ENCODE peak calls at places on chromosomes 4 and X, in ten cellular contexts. J is mucosa of descending colon, N is uterus, C is A549, F is upper lobe of left lung, D is left lung, A is stomach, O is breast epithelium, I is endodermal cell, L is heart left ventricle. G is an unnamed sample.

GRCh38 chrX:134177527-134177926 is 59.5 kb upstream of the CCDC160 start:
- DNase-seq in C (no peak), N (no peak), A (no peak), L (no peak), D (no peak), O (no peak), I (no peak), J (no peak), F (no peak), G (no peak)

GRCh38 chr4:51870441-51871188 is 27.7 kb downstream of the DCUN1D4 start:
- DNase-seq in I (no peak), A (no peak), F (no peak), L (no peak), J (no peak), N (no peak), D (no peak), C (no peak), O (no peak), G (no peak)

GRCh38 chr4:28702571-28702970 is 1841.9 kb downstream of the STIM2 start:
- DNase-seq in A (no peak), F (no peak), I (no peak), L (no peak), N (no peak), C (no peak), D (no peak), O (no peak), J (no peak), G (no peak)

GRCh38 chr4:107133965-107134364 is 97.9 kb upstream of the DKK2 start:
- DNase-seq in F (no peak), A (no peak), O (no peak), I (no peak), C (no peak), N (no peak), D (no peak), L (no peak), J (no peak), G (no peak)

GRCh38 chr4:144611850-144612249 is 34.1 kb upstream of the HHIP start:
- DNase-seq in O (no peak), D (no peak), F (no peak), A (no peak), I (peak; percentile 80), L (no peak), J (peak; percentile 10), N (no peak), C (peak; percentile 6), G (no peak)

GRCh38 chrX:119870626-119871131 is 854 bp downstream of the RNF113A start:
- DNase-seq in D (no peak), F (peak; percentile 47), J (peak; percentile 35), N (no peak), C (no peak), O (no peak), I (peak; percentile 55), L (no peak), A (no peak), G (no peak)

GRCh38 chrX:39367429-39367828 is 566.2 kb downstream of the MID1IP1 start:
- DNase-seq in F (no peak), I (no peak), A (no peak), N (no peak), C (no peak), J (peak; percentile 31), L (no peak), O (no peak), D (no peak), G (no peak)

GRCh38 chrX:43940811-43941210 is 32.4 kb downstream of the NDP start:
- DNase-seq in J (no peak), D (no peak), N (no peak), L (no peak), C (no peak), I (no peak), A (no peak), O (no peak), F (no peak), G (no peak)

DNA sequence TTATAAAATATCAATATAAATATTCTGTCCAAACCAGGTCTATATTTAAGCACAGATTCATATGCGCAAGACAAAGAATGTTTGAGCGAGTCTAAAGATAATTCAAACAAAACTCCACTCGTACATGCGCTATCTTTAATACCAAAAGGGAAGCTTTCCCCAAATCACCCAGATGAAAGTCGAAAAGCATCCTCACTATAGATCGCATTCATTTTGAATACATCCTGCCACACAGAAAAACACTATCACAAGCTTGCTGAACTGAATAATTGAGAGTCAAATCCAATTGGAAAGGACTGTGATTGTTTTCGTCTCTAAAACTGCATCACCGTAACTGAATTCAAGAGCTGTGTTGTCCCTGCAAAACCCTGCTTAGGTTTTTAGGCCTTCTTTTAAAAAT is 685 bp downstream of the TASL start:
- DNase-seq in L (no peak), N (no peak), J (no peak), A (no peak), F (no peak), I (no peak), C (no peak), D (no peak), O (no peak), G (no peak)
- H3K4me3 ChIP-seq in L (peak overlapping the region; percentile 31), N (no peak overlapping the region), J (no peak overlapping the region), A (no peak overlapping the region), F (peak overlapping the region; percentile 8), I (no peak overlapping the region), C (no peak overlapping the region), D (peak overlapping the region; percentile 27), O (no peak overlapping the region), G (no peak overlapping the region)

DNA sequence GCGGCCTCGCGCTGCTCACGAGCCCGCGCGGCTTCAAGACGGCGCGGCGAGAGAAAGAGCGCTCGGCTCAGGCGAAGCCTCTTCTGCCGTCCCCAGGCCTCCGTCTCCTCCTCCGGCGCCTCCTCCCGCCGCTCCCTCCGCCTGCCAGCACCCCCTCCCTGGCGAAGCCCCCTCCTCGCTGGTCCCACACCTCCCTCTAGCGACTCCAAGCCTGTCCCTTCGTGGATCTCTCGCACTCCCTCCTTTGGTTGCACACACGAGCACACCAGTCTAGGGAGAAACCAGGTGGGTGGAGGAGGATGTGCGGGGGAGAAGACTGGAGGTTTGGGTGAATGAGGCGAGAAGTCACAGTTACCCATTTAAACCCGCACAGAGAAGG is at the start of gene CAMK2D:
- DNase-seq in N (peak; percentile 89), I (peak; percentile 88), L (peak; percentile 92), D (peak; percentile 92), A (peak; percentile 86), O (peak; percentile 70), F (peak; percentile 91), J (peak; percentile 89), C (peak; percentile 62), G (peak; percentile 89)
- TF ChIP-seq CTCF in N (peak; percentile 72), I (peak; percentile 54), L (peak; percentile 41), D (no peak), A (peak; percentile 54), O (no peak), F (peak; percentile 55), J (peak; percentile 24), C (peak; percentile 72), G (peak; percentile 64)

GRCh38 chr4:141849367-141849766 is 213.0 kb downstream of the IL15 start:
- DNase-seq in N (no peak), A (no peak), F (no peak), D (no peak), C (no peak), L (no peak), O (no peak), J (no peak), I (no peak), G (no peak)

GRCh38 chr4:141853091-141853734 is 216.8 kb downstream of the IL15 start:
- DNase-seq in I (no peak), J (peak; percentile 19), A (no peak), F (no peak), D (no peak), L (no peak), O (no peak), C (no peak), N (no peak), G (no peak)

GRCh38 chr4:141851246-141851891 is 215.0 kb downstream of the IL15 start:
- DNase-seq in J (no peak), O (no peak), I (no peak), A (no peak), C (no peak), D (peak; percentile 59), L (no peak), N (no peak), F (no peak), G (no peak)

GRCh38 chr4:141845901-141846300 is 209.5 kb downstream of the IL15 start:
- DNase-seq in D (no peak), L (no peak), F (no peak), O (no peak), N (no peak), C (no peak), I (no peak), A (no peak), J (no peak), G (no peak)

GRCh38 chr4:141849778-141850177 is 213.4 kb downstream of the IL15 start:
- DNase-seq in A (no peak), L (no peak), F (no peak), O (no peak), N (no peak), C (no peak), I (no peak), D (no peak), J (no peak), G (no peak)
- H3K4me1 ChIP-seq in A (no peaks in the 10 kb centered on the region), L (no peaks in the 10 kb centered on the region), F (no peaks in the 10 kb centered on the region), O (no peaks in the 10 kb centered on the region), N (no peaks in the 10 kb centered on the region), C (peaks cover 43% of the 10 kb centered on the region), I (peaks cover 21% of the 10 kb centered on the region), D (no peaks in the 10 kb centered on the region), J (no peaks in the 10 kb centered on the region), G (no peaks in the 10 kb centered on the region)

GRCh38 chrX:63746715-63747114 is 38.3 kb downstream of the ARHGEF9 start:
- DNase-seq in L (no peak), F (no peak), C (no peak), O (no peak), D (no peak), J (no peak), N (no peak), A (no peak), I (no peak), G (no peak)

GRCh38 chrX:63747331-63747730 is 37.7 kb downstream of the ARHGEF9 start:
- DNase-seq in F (no peak), L (no peak), N (no peak), I (no peak), O (no peak), J (no peak), C (no peak), D (no peak), A (no peak), G (no peak)

GRCh38 chrX:63751481-63751880 is 33.5 kb downstream of the ARHGEF9 start:
- DNase-seq in I (no peak), N (no peak), D (no peak), A (no peak), O (no peak), L (no peak), J (no peak), F (no peak), C (no peak), G (no peak)

GRCh38 chrX:63754141-63754859 is 30.7 kb downstream of the ARHGEF9 start:
- DNase-seq in D (peak; percentile 54), N (no peak), O (no peak), C (peak; percentile 6), F (peak; percentile 32), I (peak; percentile 41), A (no peak), L (no peak), J (peak; percentile 32), G (no peak)

DNA sequence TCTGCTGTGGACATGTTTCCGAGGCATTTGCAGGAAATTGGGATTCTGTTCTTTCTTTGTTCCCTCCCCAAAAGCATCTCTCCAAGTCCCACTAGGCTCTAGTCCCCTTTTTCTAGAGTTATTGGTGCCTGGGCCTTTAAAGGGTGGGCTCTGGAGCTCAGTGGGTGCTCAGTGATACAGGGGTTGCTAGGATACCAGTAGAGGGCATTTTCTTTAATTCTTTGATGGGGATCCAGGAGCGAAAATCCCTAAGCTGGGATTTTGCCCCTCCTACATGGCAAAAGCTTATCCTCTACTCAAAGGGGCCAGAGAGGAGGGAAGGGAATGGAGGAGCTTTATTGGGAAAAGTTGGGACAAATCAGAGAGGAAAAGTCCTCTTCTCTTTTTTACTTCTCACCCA is 34.2 kb downstream of the ARHGEF9 start:
- DNase-seq in A (no peak), C (no peak), I (no peak), O (no peak), J (no peak), D (no peak), L (no peak), F (no peak), N (no peak), G (no peak)
- H3K4me3 ChIP-seq in A (no peak overlapping the region), C (no peak overlapping the region), I (no peak overlapping the region), O (no peak overlapping the region), J (no peak overlapping the region), D (no peak overlapping the region), L (no peak overlapping the region), F (no peak overlapping the region), N (no peak overlapping the region), G (no peak overlapping the region)